ENCODE peak calls at places on chromosomes 16 and 17, in seven cellular contexts. Y is mesendoderm, Q is IMR-90, P is mesenchymal stem cell, K is H9, D is H1, T is trophoblast cell. A is an unnamed sample.
A peak's percentile ranks its signal among the peaks of the same experiment; 100 is the strongest.

GRCh38 chr16:75251280-75252048 is at the start of gene BCAR1:
- DNase-seq in P (peak; percentile 93), D (peak; percentile 89), Y (peak; percentile 95), T (peak; percentile 89), K (peak; percentile 96), Q (peak; percentile 93), A (peak; percentile 89)

GRCh38 chr16:24935336-24935735 is 79.8 kb downstream of the ARHGAP17 start:
- DNase-seq in Y (no peak), T (peak; percentile 93), K (no peak), P (no peak), D (no peak), Q (no peak), A (no peak)

GRCh38 chr17:27569257-27569722 is 61.7 kb upstream of the LGALS9 start:
- DNase-seq in Y (peak; percentile 93), P (no peak), Q (peak; percentile 34), T (peak; percentile 88), K (peak; percentile 94), D (peak; percentile 81), A (peak; percentile 18)

GRCh38 chr17:247767-248166 is 66.3 kb upstream of the DOC2B start:
- DNase-seq in P (no peak), K (no peak), Q (no peak), Y (no peak), D (no peak), T (no peak), A (no peak)

GRCh38 chr16:53576228-53576627 is 73.2 kb upstream of the AKTIP start:
- DNase-seq in P (no peak), Y (no peak), D (no peak), T (no peak), K (no peak), Q (no peak), A (no peak)

GRCh38 chr17:48025904-48026502 is 11.6 kb downstream of the COPZ2 start:
- DNase-seq in P (no peak), K (no peak), T (peak; percentile 98), Q (no peak), Y (peak; percentile 84), D (peak; percentile 48), A (no peak)

GRCh38 chr17:17063546-17064122 is 21.4 kb downstream of the MPRIP start:
- DNase-seq in K (peak; percentile 24), T (no peak), Q (no peak), P (no peak), D (no peak), Y (no peak), A (no peak)

GRCh38 chr17:20987511-20987910 is 55.3 kb downstream of the USP22 start:
- DNase-seq in T (no peak), Q (no peak), P (no peak), D (no peak), K (no peak), Y (no peak), A (no peak)

GRCh38 chr17:49969794-49970389 is 902 bp downstream of the DLX4 start:
- DNase-seq in D (no peak), K (no peak), Q (no peak), Y (no peak), T (no peak), P (no peak), A (no peak)

GRCh38 chr17:173064-173911 is 8.2 kb downstream of the DOC2B start:
- DNase-seq in P (no peak), Q (no peak), Y (peak; percentile 72), D (no peak), K (no peak), T (no peak), A (no peak)

GRCh38 chr17:49435630-49436029 is 20.9 kb upstream of the PHB1 start:
- DNase-seq in T (no peak), P (no peak), K (no peak), Q (no peak), D (no peak), Y (no peak), A (no peak)

GRCh38 chr16:60031751-60032150 is 1297.6 kb upstream of the GOT2 start:
- DNase-seq in D (no peak), T (no peak), K (no peak), Y (no peak), Q (no peak), P (no peak), A (no peak)

GRCh38 chr16:84862804-84863484 is 43.2 kb downstream of the CRISPLD2 start:
- DNase-seq in D (no peak), T (no peak), K (no peak), Q (no peak), Y (no peak), P (no peak), A (no peak)

GRCh38 chr17:17752822-17753448 is 71.7 kb downstream of the RAI1 start:
- DNase-seq in K (peak; percentile 69), Y (peak; percentile 62), T (no peak), Q (no peak), P (peak; percentile 31), D (no peak), A (no peak)

GRCh38 chr16:86601356-86601755 is 23.0 kb downstream of the FOXL1 start:
- DNase-seq in Q (no peak), K (no peak), Y (no peak), T (no peak), D (no peak), P (no peak), A (no peak)

GRCh38 chr17:43442711-43443110 is 41.1 kb upstream of the DHX8 start:
- DNase-seq in D (no peak), Q (peak; percentile 80), Y (no peak), T (no peak), P (peak; percentile 70), K (no peak), A (no peak)

DNA sequence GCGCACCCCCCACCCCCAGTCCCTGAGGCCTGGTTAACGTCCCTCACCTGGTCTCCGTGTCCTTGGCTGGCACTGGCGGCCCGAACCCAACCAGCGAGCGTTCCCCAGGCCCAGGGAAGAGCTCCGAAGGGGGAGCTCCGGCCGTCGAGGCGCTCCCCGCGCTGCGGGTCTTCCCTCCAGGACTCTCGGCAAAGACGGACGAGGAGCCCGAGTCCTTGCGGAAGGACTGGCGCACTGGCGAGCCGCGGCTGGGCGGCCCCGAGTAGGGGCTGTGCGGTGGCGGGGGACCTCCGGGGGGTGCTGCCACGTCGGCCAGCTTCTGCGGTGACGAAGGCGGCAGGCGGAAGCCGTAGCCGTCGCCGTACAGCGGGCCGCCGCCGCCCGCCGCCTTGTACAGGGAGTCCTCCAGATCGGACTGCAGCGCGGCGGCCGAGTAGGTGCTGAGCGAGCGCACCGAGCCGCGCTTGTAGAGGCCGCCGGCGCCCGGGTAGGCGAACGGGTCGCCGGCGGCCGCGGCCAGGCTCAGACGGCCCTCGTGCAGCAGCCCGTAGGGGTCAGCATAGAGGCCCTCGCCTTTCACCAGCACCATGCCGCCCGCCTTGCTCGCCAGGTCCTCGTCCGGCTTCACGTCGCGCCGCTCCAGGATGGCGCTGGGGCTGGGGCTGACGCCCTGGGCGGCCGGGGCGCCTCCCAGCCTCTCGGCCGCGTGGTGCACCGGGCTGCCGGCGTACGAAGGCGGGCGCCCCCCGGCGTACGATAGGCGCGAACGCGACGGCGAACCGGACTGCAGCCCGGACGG is 44.1 kb downstream of the SRCIN1 start:
- DNase-seq in K (peak; percentile 73), Q (no peak), T (no peak), D (no peak), Y (peak; percentile 65), P (no peak), A (no peak)
- H4K8ac ChIP-seq in K (no peak overlapping the region), Q (no peak overlapping the region), T (no peak overlapping the region), D (peak overlapping the region; percentile 62), Y (no peak overlapping the region), P (no peak overlapping the region), A (no peak overlapping the region)

GRCh38 chr16:67674851-67675578 is 8.4 kb downstream of the C16orf86 start:
- DNase-seq in Q (no peak), T (no peak), Y (no peak), P (no peak), D (no peak), K (no peak), A (no peak)
- H4K8ac ChIP-seq in Q (no peak overlapping the region), T (no peak overlapping the region), Y (no peak overlapping the region), P (no peak overlapping the region), D (peak overlapping the region; percentile 0), K (no peak overlapping the region), A (peak overlapping the region; percentile 74)

GRCh38 chr17:80035687-80035936 is at the start of gene TBC1D16:
- DNase-seq in D (no peak), P (no peak), K (no peak), Y (no peak), T (no peak), Q (no peak), A (no peak)
- H4K8ac ChIP-seq in D (peak within 1 kb of the TSS; percentile 94), P (peak within 1 kb of the TSS; percentile 82), K (no peak within 1 kb of the TSS), Y (peak within 1 kb of the TSS; percentile 97), T (peak within 1 kb of the TSS; percentile 82), Q (peak within 1 kb of the TSS; percentile 22), A (peak within 1 kb of the TSS; percentile 89)

GRCh38 chr17:5226940-5227878 is 7.5 kb downstream of the SCIMP start:
- DNase-seq in T (no peak), K (no peak), D (no peak), Y (peak; percentile 7), P (no peak), Q (no peak), A (no peak)
- H4K8ac ChIP-seq in T (no peak overlapping the region), K (no peak overlapping the region), D (no peak overlapping the region), Y (no peak overlapping the region), P (no peak overlapping the region), Q (no peak overlapping the region), A (no peak overlapping the region)

GRCh38 chr17:80703109-80703508 is 158.5 kb downstream of the RPTOR start:
- DNase-seq in P (no peak), Q (no peak), K (no peak), D (no peak), Y (peak; percentile 71), T (no peak), A (no peak)
- H4K8ac ChIP-seq in P (no peak overlapping the region), Q (no peak overlapping the region), K (no peak overlapping the region), D (no peak overlapping the region), Y (no peak overlapping the region), T (no peak overlapping the region), A (no peak overlapping the region)

DNA sequence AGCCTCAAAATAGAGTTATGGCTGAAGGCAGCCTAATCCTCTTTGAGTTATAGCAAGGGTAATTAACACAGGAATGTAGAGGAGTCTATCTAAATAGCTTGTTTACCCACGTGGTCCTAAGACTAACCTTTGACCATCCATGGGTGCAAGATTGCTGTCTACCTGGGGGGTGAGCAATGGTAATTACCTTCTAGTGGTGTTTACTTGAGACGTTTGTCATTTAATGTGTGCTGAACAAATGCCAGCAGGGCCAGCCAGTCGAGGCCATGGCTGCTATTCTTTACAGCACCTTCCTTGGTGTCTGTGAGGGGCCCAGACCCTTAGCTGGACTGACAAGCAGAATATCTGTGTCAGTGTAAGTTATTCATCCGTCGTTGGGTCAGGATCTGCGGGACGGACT is 13.9 kb upstream of the PRPSAP1 start:
- DNase-seq in K (no peak), T (no peak), D (no peak), P (no peak), Y (no peak), Q (no peak), A (no peak)
- H4K8ac ChIP-seq in K (no peak overlapping the region), T (no peak overlapping the region), D (no peak overlapping the region), P (no peak overlapping the region), Y (no peak overlapping the region), Q (no peak overlapping the region), A (no peak overlapping the region)